ENCODE peak calls at places on chromosome 19, in eight cellular contexts. V, C, Q, W, K, D, N and O are unnamed samples.

GRCh38 chr19:10876459-10877240 is 5.3 kb downstream of the CARM1 start:
- DNase-seq in V (no peak), C (no peak), Q (peak; percentile 31), W (no peak), K (peak; percentile 91), D (peak; percentile 44), N (no peak), O (no peak)

GRCh38 chr19:14544977-14545715 is 15.8 kb downstream of the TECR start:
- DNase-seq in V (no peak), C (peak; percentile 54), Q (peak; percentile 79), W (no peak), K (no peak), D (peak; percentile 42), N (peak; percentile 5), O (no peak)

GRCh38 chr19:12065100-12065538 is 588 bp downstream of the ZNF844 start:
- DNase-seq in V (no peak), C (no peak), Q (peak; percentile 22), W (no peak), K (peak; percentile 21), D (peak; percentile 16), N (peak; percentile 57), O (peak; percentile 31)

GRCh38 chr19:1510442-1510806 is 2.4 kb downstream of the ADAMTSL5 start:
- DNase-seq in V (no peak), C (no peak), Q (no peak), W (no peak), K (no peak), D (no peak), N (peak; percentile 75), O (no peak)

GRCh38 chr19:1243768-1244692 is 2.5 kb downstream of the ATP5F1D start:
- DNase-seq in V (no peak), C (peak; percentile 94), Q (peak; percentile 87), W (peak; percentile 91), K (peak; percentile 92), D (peak; percentile 91), N (peak; percentile 93), O (peak; percentile 91)

GRCh38 chr19:8209111-8209964 is at the start of gene CERS4:
- DNase-seq in V (no peak), C (peak; percentile 96), Q (peak; percentile 78), W (peak; percentile 81), K (peak; percentile 81), D (peak; percentile 76), N (peak; percentile 96), O (peak; percentile 69)

GRCh38 chr19:1001538-1002166 is 1.4 kb downstream of the GRIN3B start:
- DNase-seq in V (no peak), C (peak; percentile 95), Q (no peak), W (peak; percentile 68), K (peak; percentile 63), D (peak; percentile 65), N (peak; percentile 74), O (peak; percentile 66)

GRCh38 chr19:16378291-16378889 is 53.8 kb downstream of the KLF2 start:
- DNase-seq in V (no peak), C (no peak), Q (no peak), W (no peak), K (no peak), D (no peak), N (no peak), O (no peak)

GRCh38 chr19:31499826-31500539 is 150.7 kb upstream of the TSHZ3 start:
- DNase-seq in V (no peak), C (no peak), Q (no peak), W (no peak), K (no peak), D (no peak), N (no peak), O (no peak)

GRCh38 chr19:43564800-43565199 is 10.5 kb downstream of the XRCC1 start:
- DNase-seq in V (no peak), C (no peak), Q (no peak), W (no peak), K (no peak), D (no peak), N (no peak), O (no peak)

GRCh38 chr19:52231154-52231565 is 38.2 kb upstream of the ZNF766 start:
- DNase-seq in V (no peak), C (no peak), Q (no peak), W (no peak), K (no peak), D (no peak), N (no peak), O (no peak)

GRCh38 chr19:42224940-42225717 is 5.0 kb downstream of the ZNF526 start:
- DNase-seq in V (no peak), C (peak; percentile 74), Q (no peak), W (no peak), K (no peak), D (no peak), N (no peak), O (no peak)

GRCh38 chr19:2043269-2043641 is 7.8 kb downstream of the MKNK2 start:
- DNase-seq in V (no peak), C (peak; percentile 60), Q (no peak), W (no peak), K (peak; percentile 21), D (no peak), N (peak; percentile 5), O (no peak)

GRCh38 chr19:1046117-1046626 is 6.3 kb downstream of the ABCA7 start:
- DNase-seq in V (no peak), C (peak; percentile 85), Q (no peak), W (no peak), K (no peak), D (no peak), N (no peak), O (peak; percentile 7)

GRCh38 chr19:1460033-1460995 is 10.4 kb downstream of the APC2 start:
- DNase-seq in V (no peak), C (peak; percentile 81), Q (no peak), W (no peak), K (no peak), D (no peak), N (no peak), O (no peak)

GRCh38 chr19:21474671-21475181 is 30.7 kb upstream of the ZNF429 start:
- DNase-seq in V (no peak), C (peak; percentile 95), Q (peak; percentile 82), W (peak; percentile 75), K (peak; percentile 10), D (peak; percentile 50), N (peak; percentile 87), O (no peak)

GRCh38 chr19:17949956-17950309 is 17.0 kb upstream of the KCNN1 start:
- DNase-seq in V (no peak), C (no peak), Q (no peak), W (no peak), K (no peak), D (no peak), N (no peak), O (no peak)
- H3K4me3 ChIP-seq in V (no peak overlapping the region), C (no peak overlapping the region), Q (peak overlapping the region; percentile 89), W (no peak overlapping the region), K (peak overlapping the region; percentile 41), D (no peak overlapping the region), N (no peak overlapping the region), O (peak overlapping the region; percentile 44)

GRCh38 chr19:53431399-53432087 is at the start of gene ZNF761:
- DNase-seq in V (peak; percentile 54), C (peak; percentile 100), Q (peak; percentile 95), W (peak; percentile 99), K (peak; percentile 97), D (peak; percentile 98), N (peak; percentile 99), O (peak; percentile 96)
- TF ChIP-seq CTCF in V (peak; percentile 29), C (peak; percentile 66), Q (peak; percentile 66), W (peak; percentile 25), K (no peak), D (peak; percentile 38), N (no peak), O (peak; percentile 25)

GRCh38 chr19:13207237-13208130 is 57.3 kb downstream of the IER2 start:
- DNase-seq in V (no peak), C (peak; percentile 90), Q (peak; percentile 47), W (no peak), K (peak; percentile 63), D (no peak), N (peak; percentile 73), O (no peak)
- H3K4me3 ChIP-seq in V (no peak overlapping the region), C (no peak overlapping the region), Q (peak overlapping the region; percentile 66), W (peak overlapping the region; percentile 46), K (peak overlapping the region; percentile 56), D (peak overlapping the region; percentile 39), N (no peak overlapping the region), O (no peak overlapping the region)

GRCh38 chr19:30492581-30492980 is 120.4 kb downstream of the ZNF536 start:
- DNase-seq in V (no peak), C (no peak), Q (no peak), W (no peak), K (no peak), D (no peak), N (no peak), O (no peak)
- TF ChIP-seq CTCF in V (no peak), C (no peak), Q (no peak), W (no peak), K (no peak), D (no peak), N (no peak), O (no peak)

GRCh38 chr19:4795400-4795799 is 3.9 kb downstream of the FEM1A start:
- DNase-seq in V (no peak), C (no peak), Q (no peak), W (no peak), K (no peak), D (no peak), N (no peak), O (no peak)

GRCh38 chr19:4791183-4792018 is at the start of gene FEM1A:
- DNase-seq in V (peak; percentile 100), C (peak; percentile 100), Q (peak; percentile 99), W (peak; percentile 99), K (peak; percentile 100), D (peak; percentile 100), N (peak; percentile 100), O (peak; percentile 98)

GRCh38 chr19:4800591-4801081 is 9.1 kb downstream of the FEM1A start:
- DNase-seq in V (no peak), C (peak; percentile 83), Q (no peak), W (peak; percentile 87), K (no peak), D (no peak), N (peak; percentile 44), O (no peak)

DNA sequence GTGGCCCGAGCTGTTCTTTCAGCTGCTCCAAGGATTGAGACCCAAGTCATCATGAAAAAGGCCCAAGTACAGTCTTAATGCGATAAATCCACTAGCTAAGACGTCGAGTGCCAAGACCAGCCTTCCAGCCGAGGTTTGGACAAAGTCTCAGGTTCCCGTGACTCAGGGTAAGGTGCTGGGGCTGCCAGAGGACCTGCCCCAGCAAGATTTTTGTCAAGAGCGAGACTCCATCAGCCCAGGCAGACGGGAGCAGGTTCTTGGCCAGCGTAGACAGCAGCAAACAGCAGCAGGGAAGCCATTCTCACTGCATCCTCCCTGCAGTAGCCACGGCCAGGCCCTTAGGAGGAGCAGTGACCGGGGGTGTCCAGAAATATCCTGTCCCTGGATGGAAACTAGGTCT is 3.4 kb downstream of the FEM1A start:
- DNase-seq in V (no peak), C (no peak), Q (no peak), W (no peak), K (no peak), D (no peak), N (no peak), O (no peak)
- H3K4me3 ChIP-seq in V (peak overlapping the region; percentile 78), C (no peak overlapping the region), Q (peak overlapping the region; percentile 96), W (no peak overlapping the region), K (no peak overlapping the region), D (no peak overlapping the region), N (no peak overlapping the region), O (no peak overlapping the region)